ENCODE peak calls at places on chromosomes 1 and 21, in six cellular contexts. A is neuronal stem cell, F is HCT116, L is GM23248, E is A549, W is H9. G is an unnamed sample.

GRCh38 chr1:247409869-247410544 is 6.0 kb upstream of the NLRP3 start:
- DNase-seq in W (no peak), A (no peak), F (no peak), L (no peak), E (no peak), G (no peak)

GRCh38 chr1:53889304-53890298 is at the start of gene YIPF1:
- DNase-seq in L (peak; percentile 95), F (peak; percentile 74), A (peak; percentile 67), E (peak; percentile 78), W (peak; percentile 93), G (peak; percentile 89)

GRCh38 chr1:220294754-220295419 is 22.6 kb upstream of the RAB3GAP2 start:
- DNase-seq in E (no peak), A (no peak), L (peak; percentile 73), W (no peak), F (no peak), G (peak; percentile 80)

GRCh38 chr1:218813247-218813646 is 360.4 kb upstream of the LYPLAL1 start:
- DNase-seq in A (no peak), F (no peak), L (peak; percentile 29), W (no peak), E (no peak), G (peak; percentile 84)

GRCh38 chr1:246788895-246789338 is 64.7 kb downstream of the SCCPDH start:
- DNase-seq in L (peak; percentile 15), E (no peak), W (peak; percentile 46), F (no peak), A (no peak), G (peak; percentile 49)

GRCh38 chr1:11099310-11100148 is at the start of gene EXOSC10:
- DNase-seq in E (peak; percentile 88), F (peak; percentile 72), W (peak; percentile 94), A (peak; percentile 90), L (peak; percentile 97), G (peak; percentile 84)

GRCh38 chr21:43930074-43930847 is 65.2 kb downstream of the AGPAT3 start:
- DNase-seq in W (no peak), E (no peak), L (no peak), F (no peak), A (no peak), G (no peak)

GRCh38 chr1:113941245-113941559 is 12.1 kb downstream of the HIPK1 start:
- DNase-seq in A (no peak), W (no peak), L (no peak), E (no peak), F (no peak), G (no peak)

GRCh38 chr1:185843971-185844370 is 109.8 kb downstream of the HMCN1 start:
- DNase-seq in F (no peak), L (peak; percentile 11), E (no peak), W (no peak), A (no peak), G (no peak)

GRCh38 chr1:5678759-5679158 is 313.5 kb downstream of the NPHP4 start:
- DNase-seq in W (no peak), A (no peak), F (no peak), L (no peak), E (no peak), G (no peak)

GRCh38 chr1:203425668-203425999 is 50.0 kb upstream of the PRELP start:
- DNase-seq in F (no peak), E (no peak), L (peak; percentile 49), A (no peak), W (no peak), G (peak; percentile 75)

GRCh38 chr21:44517175-44517899 is 22.7 kb downstream of the KRTAP10-1 start:
- DNase-seq in E (peak; percentile 93), W (peak; percentile 77), A (no peak), L (peak; percentile 28), F (peak; percentile 98), G (peak; percentile 6)

GRCh38 chr1:243268751-243269460 is 13.1 kb downstream of the SDCCAG8 start:
- DNase-seq in W (peak; percentile 33), A (no peak), E (peak; percentile 46), L (no peak), F (no peak), G (no peak)

GRCh38 chr1:61253059-61253735 is 170.8 kb downstream of the NFIA start:
- DNase-seq in E (peak; percentile 78), W (no peak), L (peak; percentile 33), F (no peak), A (no peak), G (peak; percentile 8)

GRCh38 chr1:95086949-95087533 is 14.3 kb upstream of the ALG14 start:
- DNase-seq in F (no peak), L (peak; percentile 83), W (peak; percentile 47), A (no peak), E (peak; percentile 88), G (peak; percentile 94)

GRCh38 chr1:20410555-20410954 is 75.5 kb downstream of the CAMK2N1 start:
- DNase-seq in E (no peak), A (no peak), F (no peak), W (no peak), L (peak; percentile 37), G (no peak)

GRCh38 chr1:9101510-9102146 is 27.3 kb downstream of the GPR157 start:
- DNase-seq in E (peak; percentile 51), L (peak; percentile 81), A (peak; percentile 18), W (peak; percentile 78), F (peak; percentile 19), G (peak; percentile 70)

GRCh38 chr1:163410073-163410522 is 88.3 kb downstream of the NUF2 start:
- DNase-seq in L (peak; percentile 51), F (peak; percentile 48), W (peak; percentile 65), E (peak; percentile 64), A (peak; percentile 86), G (peak; percentile 72)

GRCh38 chr1:245154429-245155185 is at the start of gene KIF26B:
- DNase-seq in E (peak; percentile 58), A (peak; percentile 50), W (peak; percentile 52), F (no peak), L (peak; percentile 76), G (peak; percentile 73)

GRCh38 chr1:17553970-17554369 is 14.5 kb downstream of the ARHGEF10L start:
- DNase-seq in E (peak; percentile 45), W (no peak), L (peak; percentile 89), F (peak; percentile 65), A (no peak), G (peak; percentile 76)

GRCh38 chr1:78658901-78659300 is 9.3 kb downstream of the IFI44 start:
- DNase-seq in L (no peak), F (no peak), E (no peak), A (no peak), W (no peak), G (no peak)

GRCh38 chr1:85319931-85320330 is 43.5 kb upstream of the BCL10 start:
- DNase-seq in A (no peak), L (peak; percentile 60), E (no peak), W (no peak), F (no peak), G (no peak)

GRCh38 chr1:151790940-151791651 is 796 bp upstream of the TDRKH start:
- DNase-seq in W (no peak), F (no peak), E (peak; percentile 22), L (peak; percentile 43), A (no peak), G (no peak)

DNA sequence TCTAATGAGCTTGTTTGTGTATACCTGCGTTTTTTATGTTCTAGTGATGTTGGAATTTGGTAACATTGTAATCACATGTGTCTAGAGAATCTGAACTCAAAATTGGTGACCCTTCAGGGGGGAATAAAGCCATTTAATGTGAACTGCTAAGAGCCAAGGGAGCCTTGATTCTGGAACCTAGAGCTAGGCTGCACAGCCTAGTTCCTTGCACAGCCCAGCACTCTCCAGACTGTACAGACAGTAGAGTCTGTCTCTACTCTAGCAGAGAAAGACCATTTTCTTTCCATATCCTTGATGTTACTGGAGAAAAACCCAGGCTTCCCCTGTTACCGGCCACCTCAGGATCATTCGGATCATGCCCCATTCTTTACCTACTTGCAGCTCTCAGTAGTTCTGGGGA is 8.6 kb downstream of the ARV1 start:
- DNase-seq in L (no peak), E (no peak), A (no peak), W (no peak), F (no peak), G (no peak)
- H3K4me2 ChIP-seq in L (no peak overlapping the region), E (peak overlapping the region; percentile 48), A (no peak overlapping the region), W (no peak overlapping the region), F (no peak overlapping the region), G (no peak overlapping the region)

GRCh38 chr1:156480411-156481192 is 20.0 kb downstream of the MEF2D start:
- DNase-seq in E (peak; percentile 59), F (no peak), W (peak; percentile 88), L (peak; percentile 77), A (no peak), G (no peak)
- H3K4me2 ChIP-seq in E (no peak overlapping the region), F (no peak overlapping the region), W (no peak overlapping the region), L (no peak overlapping the region), A (no peak overlapping the region), G (no peak overlapping the region)

GRCh38 chr1:161013104-161013590 is 7.8 kb downstream of the F11R start:
- DNase-seq in A (no peak), F (no peak), E (no peak), W (no peak), L (peak; percentile 39), G (no peak)
- H3K4me2 ChIP-seq in A (no peak overlapping the region), F (no peak overlapping the region), E (peak overlapping the region; percentile 84), W (peak overlapping the region; percentile 79), L (peak overlapping the region; percentile 20), G (no peak overlapping the region)

DNA sequence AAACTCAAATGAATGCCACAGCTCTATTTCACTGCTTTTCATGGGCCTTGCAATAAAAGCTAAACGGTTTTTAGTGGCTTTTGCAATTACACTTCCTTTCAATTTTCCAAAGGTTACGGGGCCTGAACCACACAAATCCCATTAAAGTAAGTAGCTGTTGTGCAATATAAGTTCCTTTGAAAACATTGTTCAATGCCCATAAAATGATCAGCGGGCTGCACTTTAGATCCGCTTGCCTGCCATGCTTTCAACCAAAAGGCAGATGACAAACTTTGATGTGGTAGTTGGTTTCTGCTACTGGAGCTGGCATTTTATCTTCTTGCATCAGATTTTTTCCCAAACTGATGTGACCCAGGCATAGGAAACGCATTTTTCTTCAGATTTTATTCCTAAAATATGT is 50.2 kb downstream of the PRRX1 start:
- DNase-seq in L (no peak), E (no peak), W (no peak), F (no peak), A (no peak), G (no peak)
- H3K4me2 ChIP-seq in L (no peak overlapping the region), E (no peak overlapping the region), W (no peak overlapping the region), F (no peak overlapping the region), A (no peak overlapping the region), G (no peak overlapping the region)